ENCODE peak calls at places on chromosomes 1 and 21, in eight cellular contexts. One of them, this sample, is unnamed.

GRCh38 chr1:165383067-165383466 is 26.6 kb upstream of the LMX1A start:
- DNase-seq in T-helper 17 cell: no peak
- DNase-seq in COLO829: no peak
- DNase-seq in SHP77: no peak
- DNase-seq in NCI-H1105 treated with DMSO at 0.1 percent for 48 hours: no peak
- DNase-seq in activated CD4-positive, alpha-beta T cell treated with anti-CD3 and anti-CD28 coated beads, Interleukin-2, amount 50 U/mL, for 24 hours: no peak
- DNase-seq in Daoy: peak
- DNase-seq in stimulated activated CD8-positive, alpha-beta memory T cell treated with anti-CD3 and anti-CD28 coated beads, Interleukin-7, amount 100 ng/mL, for 24 hours: no peak
- DNase-seq in this sample: no peak

GRCh38 chr21:39502631-39503030 is 50.9 kb downstream of the SH3BGR start:
- DNase-seq in T-helper 17 cell: no peak
- DNase-seq in COLO829: no peak
- DNase-seq in SHP77: no peak
- DNase-seq in NCI-H1105 treated with DMSO at 0.1 percent for 48 hours: no peak
- DNase-seq in activated CD4-positive, alpha-beta T cell treated with anti-CD3 and anti-CD28 coated beads, Interleukin-2, amount 50 U/mL, for 24 hours: no peak
- DNase-seq in Daoy: no peak
- DNase-seq in stimulated activated CD8-positive, alpha-beta memory T cell treated with anti-CD3 and anti-CD28 coated beads, Interleukin-7, amount 100 ng/mL, for 24 hours: no peak
- DNase-seq in this sample: no peak

GRCh38 chr1:169726851-169727250 is 7.0 kb downstream of the SELE start:
- DNase-seq in T-helper 17 cell: no peak
- DNase-seq in COLO829: no peak
- DNase-seq in SHP77: no peak
- DNase-seq in NCI-H1105 treated with DMSO at 0.1 percent for 48 hours: no peak
- DNase-seq in activated CD4-positive, alpha-beta T cell treated with anti-CD3 and anti-CD28 coated beads, Interleukin-2, amount 50 U/mL, for 24 hours: no peak
- DNase-seq in Daoy: no peak
- DNase-seq in stimulated activated CD8-positive, alpha-beta memory T cell treated with anti-CD3 and anti-CD28 coated beads, Interleukin-7, amount 100 ng/mL, for 24 hours: no peak
- DNase-seq in this sample: no peak

GRCh38 chr1:20705356-20705755 is 12.5 kb downstream of the KIF17 start:
- DNase-seq in T-helper 17 cell: no peak
- DNase-seq in COLO829: no peak
- DNase-seq in SHP77: no peak
- DNase-seq in NCI-H1105 treated with DMSO at 0.1 percent for 48 hours: no peak
- DNase-seq in activated CD4-positive, alpha-beta T cell treated with anti-CD3 and anti-CD28 coated beads, Interleukin-2, amount 50 U/mL, for 24 hours: no peak
- DNase-seq in Daoy: no peak
- DNase-seq in stimulated activated CD8-positive, alpha-beta memory T cell treated with anti-CD3 and anti-CD28 coated beads, Interleukin-7, amount 100 ng/mL, for 24 hours: no peak
- DNase-seq in this sample: no peak

GRCh38 chr1:222443566-222443965 is 104.3 kb downstream of the HHIPL2 start:
- DNase-seq in T-helper 17 cell: no peak
- DNase-seq in COLO829: no peak
- DNase-seq in SHP77: no peak
- DNase-seq in NCI-H1105 treated with DMSO at 0.1 percent for 48 hours: no peak
- DNase-seq in activated CD4-positive, alpha-beta T cell treated with anti-CD3 and anti-CD28 coated beads, Interleukin-2, amount 50 U/mL, for 24 hours: no peak
- DNase-seq in Daoy: no peak
- DNase-seq in stimulated activated CD8-positive, alpha-beta memory T cell treated with anti-CD3 and anti-CD28 coated beads, Interleukin-7, amount 100 ng/mL, for 24 hours: no peak
- DNase-seq in this sample: no peak

GRCh38 chr21:34983680-34984086 is 65.4 kb downstream of the RUNX1 start:
- DNase-seq in T-helper 17 cell: no peak
- DNase-seq in COLO829: no peak
- DNase-seq in SHP77: no peak
- DNase-seq in NCI-H1105 treated with DMSO at 0.1 percent for 48 hours: no peak
- DNase-seq in activated CD4-positive, alpha-beta T cell treated with anti-CD3 and anti-CD28 coated beads, Interleukin-2, amount 50 U/mL, for 24 hours: peak
- DNase-seq in Daoy: peak
- DNase-seq in stimulated activated CD8-positive, alpha-beta memory T cell treated with anti-CD3 and anti-CD28 coated beads, Interleukin-7, amount 100 ng/mL, for 24 hours: no peak
- DNase-seq in this sample: no peak

GRCh38 chr1:156368889-156369684 is at the start of gene RHBG:
- DNase-seq in T-helper 17 cell: no peak
- DNase-seq in COLO829: no peak
- DNase-seq in SHP77: no peak
- DNase-seq in NCI-H1105 treated with DMSO at 0.1 percent for 48 hours: no peak
- DNase-seq in activated CD4-positive, alpha-beta T cell treated with anti-CD3 and anti-CD28 coated beads, Interleukin-2, amount 50 U/mL, for 24 hours: no peak
- DNase-seq in Daoy: peak
- DNase-seq in stimulated activated CD8-positive, alpha-beta memory T cell treated with anti-CD3 and anti-CD28 coated beads, Interleukin-7, amount 100 ng/mL, for 24 hours: no peak
- DNase-seq in this sample: no peak

GRCh38 chr1:30305519-30305918 is 417.9 kb downstream of the MATN1 start:
- DNase-seq in T-helper 17 cell: no peak
- DNase-seq in COLO829: no peak
- DNase-seq in SHP77: no peak
- DNase-seq in NCI-H1105 treated with DMSO at 0.1 percent for 48 hours: no peak
- DNase-seq in activated CD4-positive, alpha-beta T cell treated with anti-CD3 and anti-CD28 coated beads, Interleukin-2, amount 50 U/mL, for 24 hours: no peak
- DNase-seq in Daoy: no peak
- DNase-seq in stimulated activated CD8-positive, alpha-beta memory T cell treated with anti-CD3 and anti-CD28 coated beads, Interleukin-7, amount 100 ng/mL, for 24 hours: no peak
- DNase-seq in this sample: no peak

GRCh38 chr1:179303173-179303572 is 9.6 kb downstream of the SOAT1 start:
- DNase-seq in T-helper 17 cell: no peak
- DNase-seq in COLO829: no peak
- DNase-seq in SHP77: peak
- DNase-seq in NCI-H1105 treated with DMSO at 0.1 percent for 48 hours: peak
- DNase-seq in activated CD4-positive, alpha-beta T cell treated with anti-CD3 and anti-CD28 coated beads, Interleukin-2, amount 50 U/mL, for 24 hours: no peak
- DNase-seq in Daoy: no peak
- DNase-seq in stimulated activated CD8-positive, alpha-beta memory T cell treated with anti-CD3 and anti-CD28 coated beads, Interleukin-7, amount 100 ng/mL, for 24 hours: no peak
- DNase-seq in this sample: no peak

GRCh38 chr1:15139654-15140350 is 13.7 kb upstream of the TMEM51 start:
- DNase-seq in T-helper 17 cell: no peak
- DNase-seq in COLO829: no peak
- DNase-seq in SHP77: no peak
- DNase-seq in NCI-H1105 treated with DMSO at 0.1 percent for 48 hours: no peak
- DNase-seq in activated CD4-positive, alpha-beta T cell treated with anti-CD3 and anti-CD28 coated beads, Interleukin-2, amount 50 U/mL, for 24 hours: no peak
- DNase-seq in Daoy: peak
- DNase-seq in stimulated activated CD8-positive, alpha-beta memory T cell treated with anti-CD3 and anti-CD28 coated beads, Interleukin-7, amount 100 ng/mL, for 24 hours: no peak
- DNase-seq in this sample: no peak

GRCh38 chr21:46256501-46256994 is 28.0 kb upstream of the LSS start:
- DNase-seq in T-helper 17 cell: no peak
- DNase-seq in COLO829: no peak
- DNase-seq in SHP77: no peak
- DNase-seq in NCI-H1105 treated with DMSO at 0.1 percent for 48 hours: no peak
- DNase-seq in activated CD4-positive, alpha-beta T cell treated with anti-CD3 and anti-CD28 coated beads, Interleukin-2, amount 50 U/mL, for 24 hours: no peak
- DNase-seq in Daoy: no peak
- DNase-seq in stimulated activated CD8-positive, alpha-beta memory T cell treated with anti-CD3 and anti-CD28 coated beads, Interleukin-7, amount 100 ng/mL, for 24 hours: no peak
- DNase-seq in this sample: no peak

GRCh38 chr1:62177621-62178020 is 17.0 kb upstream of the L1TD1 start:
- DNase-seq in T-helper 17 cell: no peak
- DNase-seq in COLO829: no peak
- DNase-seq in SHP77: no peak
- DNase-seq in NCI-H1105 treated with DMSO at 0.1 percent for 48 hours: no peak
- DNase-seq in activated CD4-positive, alpha-beta T cell treated with anti-CD3 and anti-CD28 coated beads, Interleukin-2, amount 50 U/mL, for 24 hours: no peak
- DNase-seq in Daoy: no peak
- DNase-seq in stimulated activated CD8-positive, alpha-beta memory T cell treated with anti-CD3 and anti-CD28 coated beads, Interleukin-7, amount 100 ng/mL, for 24 hours: no peak
- DNase-seq in this sample: no peak

GRCh38 chr1:61442456-61443013 is 282.4 kb downstream of the TM2D1 start:
- DNase-seq in T-helper 17 cell: no peak
- DNase-seq in COLO829: no peak
- DNase-seq in SHP77: no peak
- DNase-seq in NCI-H1105 treated with DMSO at 0.1 percent for 48 hours: no peak
- DNase-seq in activated CD4-positive, alpha-beta T cell treated with anti-CD3 and anti-CD28 coated beads, Interleukin-2, amount 50 U/mL, for 24 hours: no peak
- DNase-seq in Daoy: no peak
- DNase-seq in stimulated activated CD8-positive, alpha-beta memory T cell treated with anti-CD3 and anti-CD28 coated beads, Interleukin-7, amount 100 ng/mL, for 24 hours: no peak
- DNase-seq in this sample: peak

GRCh38 chr1:152328801-152329391 is 3.9 kb upstream of the FLG start:
- DNase-seq in T-helper 17 cell: no peak
- DNase-seq in COLO829: no peak
- DNase-seq in SHP77: no peak
- DNase-seq in NCI-H1105 treated with DMSO at 0.1 percent for 48 hours: no peak
- DNase-seq in activated CD4-positive, alpha-beta T cell treated with anti-CD3 and anti-CD28 coated beads, Interleukin-2, amount 50 U/mL, for 24 hours: no peak
- DNase-seq in Daoy: peak
- DNase-seq in stimulated activated CD8-positive, alpha-beta memory T cell treated with anti-CD3 and anti-CD28 coated beads, Interleukin-7, amount 100 ng/mL, for 24 hours: no peak
- DNase-seq in this sample: no peak

GRCh38 chr1:114113801-114114750 is 39.6 kb downstream of the SYT6 start:
- DNase-seq in T-helper 17 cell: no peak
- DNase-seq in COLO829: no peak
- DNase-seq in SHP77: no peak
- DNase-seq in NCI-H1105 treated with DMSO at 0.1 percent for 48 hours: no peak
- DNase-seq in activated CD4-positive, alpha-beta T cell treated with anti-CD3 and anti-CD28 coated beads, Interleukin-2, amount 50 U/mL, for 24 hours: no peak
- DNase-seq in Daoy: peak
- DNase-seq in stimulated activated CD8-positive, alpha-beta memory T cell treated with anti-CD3 and anti-CD28 coated beads, Interleukin-7, amount 100 ng/mL, for 24 hours: no peak
- DNase-seq in this sample: peak

GRCh38 chr1:151282883-151283725 is 1.0 kb downstream of the ZNF687 start:
- DNase-seq in T-helper 17 cell: no peak
- DNase-seq in COLO829: peak
- DNase-seq in SHP77: peak
- DNase-seq in NCI-H1105 treated with DMSO at 0.1 percent for 48 hours: no peak
- DNase-seq in activated CD4-positive, alpha-beta T cell treated with anti-CD3 and anti-CD28 coated beads, Interleukin-2, amount 50 U/mL, for 24 hours: no peak
- DNase-seq in Daoy: peak
- DNase-seq in stimulated activated CD8-positive, alpha-beta memory T cell treated with anti-CD3 and anti-CD28 coated beads, Interleukin-7, amount 100 ng/mL, for 24 hours: no peak
- DNase-seq in this sample: peak

GRCh38 chr1:219283541-219283940 is 109.9 kb downstream of the LYPLAL1 start:
- DNase-seq in T-helper 17 cell: no peak
- DNase-seq in COLO829: no peak
- DNase-seq in SHP77: no peak
- DNase-seq in NCI-H1105 treated with DMSO at 0.1 percent for 48 hours: no peak
- DNase-seq in activated CD4-positive, alpha-beta T cell treated with anti-CD3 and anti-CD28 coated beads, Interleukin-2, amount 50 U/mL, for 24 hours: no peak
- DNase-seq in Daoy: no peak
- DNase-seq in stimulated activated CD8-positive, alpha-beta memory T cell treated with anti-CD3 and anti-CD28 coated beads, Interleukin-7, amount 100 ng/mL, for 24 hours: no peak
- DNase-seq in this sample: no peak

GRCh38 chr1:201557572-201557958 is 18.6 kb downstream of the NAV1 start:
- DNase-seq in T-helper 17 cell: no peak
- DNase-seq in COLO829: peak
- DNase-seq in SHP77: no peak
- DNase-seq in NCI-H1105 treated with DMSO at 0.1 percent for 48 hours: peak
- DNase-seq in activated CD4-positive, alpha-beta T cell treated with anti-CD3 and anti-CD28 coated beads, Interleukin-2, amount 50 U/mL, for 24 hours: no peak
- DNase-seq in Daoy: no peak
- DNase-seq in stimulated activated CD8-positive, alpha-beta memory T cell treated with anti-CD3 and anti-CD28 coated beads, Interleukin-7, amount 100 ng/mL, for 24 hours: no peak
- DNase-seq in this sample: peak

GRCh38 chr1:68301538-68301937 is 69.2 kb upstream of the WLS start:
- DNase-seq in T-helper 17 cell: no peak
- DNase-seq in COLO829: no peak
- DNase-seq in SHP77: no peak
- DNase-seq in NCI-H1105 treated with DMSO at 0.1 percent for 48 hours: no peak
- DNase-seq in activated CD4-positive, alpha-beta T cell treated with anti-CD3 and anti-CD28 coated beads, Interleukin-2, amount 50 U/mL, for 24 hours: no peak
- DNase-seq in Daoy: peak
- DNase-seq in stimulated activated CD8-positive, alpha-beta memory T cell treated with anti-CD3 and anti-CD28 coated beads, Interleukin-7, amount 100 ng/mL, for 24 hours: no peak
- DNase-seq in this sample: no peak

GRCh38 chr21:28066051-28066450 is 926.6 kb downstream of the LTN1 start:
- DNase-seq in T-helper 17 cell: no peak
- DNase-seq in COLO829: peak
- DNase-seq in SHP77: no peak
- DNase-seq in NCI-H1105 treated with DMSO at 0.1 percent for 48 hours: no peak
- DNase-seq in activated CD4-positive, alpha-beta T cell treated with anti-CD3 and anti-CD28 coated beads, Interleukin-2, amount 50 U/mL, for 24 hours: no peak
- DNase-seq in Daoy: no peak
- DNase-seq in stimulated activated CD8-positive, alpha-beta memory T cell treated with anti-CD3 and anti-CD28 coated beads, Interleukin-7, amount 100 ng/mL, for 24 hours: no peak
- DNase-seq in this sample: no peak

GRCh38 chr1:27603962-27604578 is at the start of gene AHDC1:
- DNase-seq in T-helper 17 cell: peak
- DNase-seq in COLO829: peak
- DNase-seq in SHP77: peak
- DNase-seq in NCI-H1105 treated with DMSO at 0.1 percent for 48 hours: peak
- DNase-seq in activated CD4-positive, alpha-beta T cell treated with anti-CD3 and anti-CD28 coated beads, Interleukin-2, amount 50 U/mL, for 24 hours: peak
- DNase-seq in Daoy: peak
- DNase-seq in stimulated activated CD8-positive, alpha-beta memory T cell treated with anti-CD3 and anti-CD28 coated beads, Interleukin-7, amount 100 ng/mL, for 24 hours: peak
- DNase-seq in this sample: peak

GRCh38 chr1:56200446-56200845 is 378.9 kb downstream of the PLPP3 start:
- DNase-seq in T-helper 17 cell: no peak
- DNase-seq in COLO829: no peak
- DNase-seq in SHP77: peak
- DNase-seq in NCI-H1105 treated with DMSO at 0.1 percent for 48 hours: peak
- DNase-seq in activated CD4-positive, alpha-beta T cell treated with anti-CD3 and anti-CD28 coated beads, Interleukin-2, amount 50 U/mL, for 24 hours: no peak
- DNase-seq in Daoy: peak
- DNase-seq in stimulated activated CD8-positive, alpha-beta memory T cell treated with anti-CD3 and anti-CD28 coated beads, Interleukin-7, amount 100 ng/mL, for 24 hours: no peak
- DNase-seq in this sample: no peak

GRCh38 chr1:77271851-77272250 is 10.0 kb upstream of the AK5 start:
- DNase-seq in T-helper 17 cell: no peak
- DNase-seq in COLO829: no peak
- DNase-seq in SHP77: no peak
- DNase-seq in NCI-H1105 treated with DMSO at 0.1 percent for 48 hours: no peak
- DNase-seq in activated CD4-positive, alpha-beta T cell treated with anti-CD3 and anti-CD28 coated beads, Interleukin-2, amount 50 U/mL, for 24 hours: no peak
- DNase-seq in Daoy: no peak
- DNase-seq in stimulated activated CD8-positive, alpha-beta memory T cell treated with anti-CD3 and anti-CD28 coated beads, Interleukin-7, amount 100 ng/mL, for 24 hours: no peak
- DNase-seq in this sample: no peak

GRCh38 chr1:155379180-155379876 is 58.6 kb downstream of the RUSC1 start:
- DNase-seq in T-helper 17 cell: no peak
- DNase-seq in COLO829: peak
- DNase-seq in SHP77: no peak
- DNase-seq in NCI-H1105 treated with DMSO at 0.1 percent for 48 hours: no peak
- DNase-seq in activated CD4-positive, alpha-beta T cell treated with anti-CD3 and anti-CD28 coated beads, Interleukin-2, amount 50 U/mL, for 24 hours: no peak
- DNase-seq in Daoy: no peak
- DNase-seq in stimulated activated CD8-positive, alpha-beta memory T cell treated with anti-CD3 and anti-CD28 coated beads, Interleukin-7, amount 100 ng/mL, for 24 hours: no peak
- DNase-seq in this sample: peak

GRCh38 chr1:62068302-62068936 is 126.2 kb upstream of the L1TD1 start:
- DNase-seq in T-helper 17 cell: no peak
- DNase-seq in COLO829: no peak
- DNase-seq in SHP77: no peak
- DNase-seq in NCI-H1105 treated with DMSO at 0.1 percent for 48 hours: peak
- DNase-seq in activated CD4-positive, alpha-beta T cell treated with anti-CD3 and anti-CD28 coated beads, Interleukin-2, amount 50 U/mL, for 24 hours: no peak
- DNase-seq in Daoy: no peak
- DNase-seq in stimulated activated CD8-positive, alpha-beta memory T cell treated with anti-CD3 and anti-CD28 coated beads, Interleukin-7, amount 100 ng/mL, for 24 hours: no peak
- DNase-seq in this sample: no peak

GRCh38 chr1:211579434-211580302 is 707 bp upstream of the SLC30A1 start:
- DNase-seq in T-helper 17 cell: peak
- DNase-seq in COLO829: peak
- DNase-seq in SHP77: peak
- DNase-seq in NCI-H1105 treated with DMSO at 0.1 percent for 48 hours: peak
- DNase-seq in activated CD4-positive, alpha-beta T cell treated with anti-CD3 and anti-CD28 coated beads, Interleukin-2, amount 50 U/mL, for 24 hours: no peak
- DNase-seq in Daoy: peak
- DNase-seq in stimulated activated CD8-positive, alpha-beta memory T cell treated with anti-CD3 and anti-CD28 coated beads, Interleukin-7, amount 100 ng/mL, for 24 hours: no peak
- DNase-seq in this sample: peak

GRCh38 chr1:11373029-11373964 is 100.3 kb downstream of the UBIAD1 start:
- DNase-seq in T-helper 17 cell: no peak
- DNase-seq in COLO829: no peak
- DNase-seq in SHP77: no peak
- DNase-seq in NCI-H1105 treated with DMSO at 0.1 percent for 48 hours: no peak
- DNase-seq in activated CD4-positive, alpha-beta T cell treated with anti-CD3 and anti-CD28 coated beads, Interleukin-2, amount 50 U/mL, for 24 hours: no peak
- DNase-seq in Daoy: no peak
- DNase-seq in stimulated activated CD8-positive, alpha-beta memory T cell treated with anti-CD3 and anti-CD28 coated beads, Interleukin-7, amount 100 ng/mL, for 24 hours: no peak
- DNase-seq in this sample: no peak

GRCh38 chr1:11383553-11384169 is 95.3 kb upstream of the DISP3 start:
- DNase-seq in T-helper 17 cell: no peak
- DNase-seq in COLO829: no peak
- DNase-seq in SHP77: no peak
- DNase-seq in NCI-H1105 treated with DMSO at 0.1 percent for 48 hours: no peak
- DNase-seq in activated CD4-positive, alpha-beta T cell treated with anti-CD3 and anti-CD28 coated beads, Interleukin-2, amount 50 U/mL, for 24 hours: no peak
- DNase-seq in Daoy: no peak
- DNase-seq in stimulated activated CD8-positive, alpha-beta memory T cell treated with anti-CD3 and anti-CD28 coated beads, Interleukin-7, amount 100 ng/mL, for 24 hours: no peak
- DNase-seq in this sample: no peak